ENCODE peak calls at places on chromosomes 4 and X, in six cellular contexts. G, M, R, K, I and Y are unnamed samples.

GRCh38 chr4:142534994-142535393 is 311.1 kb downstream of the INPP4B start:
- DNase-seq in G (peak), M (peak), R (no peak), K (no peak), I (peak), Y (no peak)

GRCh38 chr4:7771056-7771455 is 168.6 kb downstream of the AFAP1 start:
- DNase-seq in G (no peak), M (no peak), R (no peak), K (no peak), I (no peak), Y (no peak)

GRCh38 chrX:88135735-88136134 is 611.3 kb upstream of the CPXCR1 start:
- DNase-seq in G (peak), M (no peak), R (no peak), K (no peak), I (peak), Y (peak)

GRCh38 chrX:115940888-115941332 is 229.6 kb upstream of the AGTR2 start:
- DNase-seq in G (peak), M (peak), R (peak), K (peak), I (peak), Y (peak)

GRCh38 chr4:108058685-108059440 is 69.2 kb downstream of the HADH start:
- DNase-seq in G (peak), M (peak), R (no peak), K (no peak), I (peak), Y (no peak)

GRCh38 chr4:22787753-22788389 is 95.1 kb downstream of the GBA3 start:
- DNase-seq in G (no peak), M (no peak), R (no peak), K (no peak), I (no peak), Y (no peak)

GRCh38 chr4:176065365-176066249 is at the start of gene WDR17:
- DNase-seq in G (peak), M (peak), R (peak), K (peak), I (peak), Y (peak)

GRCh38 chrX:71540801-71541545 is 8.1 kb downstream of the OGT start:
- DNase-seq in G (no peak), M (no peak), R (no peak), K (no peak), I (no peak), Y (no peak)

GRCh38 chr4:132063829-132064228 is 1085.3 kb upstream of the PCDH10 start:
- DNase-seq in G (peak), M (peak), R (no peak), K (no peak), I (no peak), Y (no peak)

GRCh38 chr4:185752881-185753280 is 59.1 kb downstream of the SORBS2 start:
- DNase-seq in G (no peak), M (no peak), R (no peak), K (no peak), I (no peak), Y (no peak)

GRCh38 chrX:11533211-11533651 is 132.5 kb downstream of the ARHGAP6 start:
- DNase-seq in G (peak), M (peak), R (no peak), K (no peak), I (peak), Y (peak)

GRCh38 chr4:24794916-24795665 is at the start of gene SOD3:
- DNase-seq in G (peak), M (peak), R (peak), K (peak), I (peak), Y (peak)

GRCh38 chrX:23902419-23902818 is 5.3 kb downstream of the APOO start:
- DNase-seq in G (peak), M (peak), R (no peak), K (no peak), I (peak), Y (no peak)

GRCh38 chr4:26133840-26134239 is 187.0 kb upstream of the RBPJ start:
- DNase-seq in G (no peak), M (no peak), R (no peak), K (no peak), I (no peak), Y (no peak)

GRCh38 chrX:24081661-24082154 is 27.0 kb downstream of the EIF2S3 start:
- DNase-seq in G (peak), M (peak), R (peak), K (peak), I (peak), Y (peak)

GRCh38 chr4:73420615-73421014 is 15.4 kb upstream of the AFP start:
- DNase-seq in G (no peak), M (no peak), R (no peak), K (no peak), I (no peak), Y (no peak)

GRCh38 chr4:61210186-61210939 is 10.2 kb downstream of the ADGRL3 start:
- DNase-seq in G (peak), M (no peak), R (no peak), K (no peak), I (no peak), Y (peak)

GRCh38 chr4:98556451-98556850 is 102.0 kb downstream of the TSPAN5 start:
- DNase-seq in G (no peak), M (no peak), R (no peak), K (no peak), I (no peak), Y (no peak)

GRCh38 chr4:114383721-114384120 is 214.9 kb upstream of the UGT8 start:
- DNase-seq in G (peak), M (peak), R (no peak), K (no peak), I (no peak), Y (no peak)

GRCh38 chr4:53601251-53601764 is 10.0 kb upstream of the LNX1 start:
- DNase-seq in G (no peak), M (no peak), R (peak), K (peak), I (peak), Y (no peak)

GRCh38 chrX:47483310-47484268 is 567 bp upstream of the ZNF41 start:
- DNase-seq in G (peak), M (peak), R (no peak), K (no peak), I (peak), Y (no peak)

GRCh38 chrX:29547877-29548276 is 667.5 kb upstream of the MAGEB2 start:
- DNase-seq in G (no peak), M (no peak), R (no peak), K (no peak), I (no peak), Y (no peak)

GRCh38 chrX:19752043-19752442 is 135.4 kb downstream of the SH3KBP1 start:
- DNase-seq in G (no peak), M (no peak), R (no peak), K (no peak), I (no peak), Y (no peak)

GRCh38 chrX:19747672-19748610 is 139.5 kb downstream of the SH3KBP1 start:
- DNase-seq in G (no peak), M (no peak), R (no peak), K (no peak), I (no peak), Y (no peak)

GRCh38 chrX:19748898-19749680 is 138.3 kb downstream of the SH3KBP1 start:
- DNase-seq in G (no peak), M (no peak), R (no peak), K (no peak), I (no peak), Y (no peak)

GRCh38 chrX:19751068-19751467 is 136.3 kb downstream of the SH3KBP1 start:
- DNase-seq in G (no peak), M (no peak), R (no peak), K (no peak), I (no peak), Y (no peak)

DNA sequence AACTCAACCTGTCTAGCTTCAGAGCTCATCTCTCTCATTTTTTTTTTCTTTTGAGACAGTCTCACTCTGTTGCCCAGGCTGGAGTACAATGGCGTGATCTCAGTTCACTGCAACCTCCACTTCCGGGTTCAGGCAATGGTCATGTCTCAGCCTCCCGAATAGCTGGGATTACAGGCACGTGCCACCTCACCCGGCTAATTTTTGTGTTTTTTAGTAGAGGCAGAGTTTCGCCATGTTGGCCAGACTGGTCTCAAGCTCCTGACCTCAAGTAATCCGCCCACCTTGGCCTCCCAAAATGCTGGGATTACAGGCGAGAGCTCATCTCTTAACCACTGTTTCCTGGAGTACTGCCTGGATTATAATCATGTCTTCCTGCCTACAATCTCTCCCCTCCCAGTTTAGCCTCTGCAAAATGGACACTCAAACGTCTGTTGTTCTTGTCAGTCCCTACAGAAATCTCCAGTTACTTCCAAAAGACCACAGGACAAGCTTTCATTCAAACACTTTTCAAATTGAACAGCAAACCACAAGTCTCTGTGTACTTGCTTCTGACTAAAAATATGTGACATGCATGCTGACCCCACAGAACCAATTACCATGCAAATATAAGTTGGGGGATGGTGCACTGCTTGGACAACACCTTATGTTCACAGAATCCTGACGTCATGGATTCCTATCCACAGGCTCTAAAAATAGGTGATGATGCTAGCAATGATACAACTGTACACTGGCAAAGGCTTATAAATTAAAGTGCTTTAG is 137.2 kb downstream of the SH3KBP1 start:
- DNase-seq in G (peak), M (no peak), R (no peak), K (no peak), I (no peak), Y (no peak)
- H3K14ac ChIP-seq in G (no peak), M (no peak), R (no peak), K (no peak), I (no peak), Y (no peak)

DNA sequence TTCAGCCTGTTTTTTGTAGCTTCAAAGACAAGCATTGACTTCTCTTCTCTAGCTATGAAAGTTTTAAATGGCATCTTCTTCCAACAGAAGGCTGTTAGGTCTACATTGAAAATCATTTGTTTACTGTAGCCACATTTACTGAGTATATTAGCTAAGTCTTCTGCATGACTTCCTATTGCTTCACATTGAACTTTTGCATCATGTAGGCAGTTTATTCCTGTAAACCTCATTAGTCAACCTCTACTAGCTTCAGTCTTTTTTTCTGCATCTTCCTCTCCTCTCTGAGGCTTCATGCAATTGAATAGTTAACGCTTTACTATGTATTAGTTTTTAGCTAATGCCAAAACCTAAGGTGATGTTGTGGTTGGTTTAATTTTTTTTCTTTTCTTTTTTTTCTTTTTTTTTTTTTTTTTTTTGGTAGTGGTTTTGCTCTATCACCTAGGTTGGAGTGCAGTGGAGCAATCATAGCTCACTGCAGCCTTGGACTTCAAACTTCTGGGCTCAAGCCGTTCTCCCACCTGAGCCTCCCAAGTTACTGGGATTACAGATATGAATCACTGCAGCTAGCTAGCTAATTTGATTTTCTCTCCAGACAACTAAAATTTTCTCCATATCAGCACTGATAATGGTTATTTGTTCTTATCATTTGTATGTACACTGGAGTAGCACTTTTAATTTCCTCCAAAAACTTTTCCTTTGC is 3.4 kb downstream of the UGT2A3 start:
- DNase-seq in G (peak), M (no peak), R (no peak), K (no peak), I (no peak), Y (no peak)
- H3K14ac ChIP-seq in G (no peak), M (no peak), R (no peak), K (no peak), I (no peak), Y (no peak)

GRCh38 chr4:21709761-21710160 is 238.8 kb downstream of the KCNIP4 start:
- DNase-seq in G (no peak), M (no peak), R (no peak), K (no peak), I (no peak), Y (no peak)

GRCh38 chr4:21710212-21710843 is 238.2 kb downstream of the KCNIP4 start:
- DNase-seq in G (no peak), M (no peak), R (no peak), K (no peak), I (no peak), Y (no peak)

GRCh38 chr4:21709031-21709430 is 239.5 kb downstream of the KCNIP4 start:
- DNase-seq in G (no peak), M (no peak), R (no peak), K (no peak), I (no peak), Y (no peak)
- H3K14ac ChIP-seq in G (no peak), M (no peak), R (no peak), K (no peak), I (no peak), Y (no peak)

DNA sequence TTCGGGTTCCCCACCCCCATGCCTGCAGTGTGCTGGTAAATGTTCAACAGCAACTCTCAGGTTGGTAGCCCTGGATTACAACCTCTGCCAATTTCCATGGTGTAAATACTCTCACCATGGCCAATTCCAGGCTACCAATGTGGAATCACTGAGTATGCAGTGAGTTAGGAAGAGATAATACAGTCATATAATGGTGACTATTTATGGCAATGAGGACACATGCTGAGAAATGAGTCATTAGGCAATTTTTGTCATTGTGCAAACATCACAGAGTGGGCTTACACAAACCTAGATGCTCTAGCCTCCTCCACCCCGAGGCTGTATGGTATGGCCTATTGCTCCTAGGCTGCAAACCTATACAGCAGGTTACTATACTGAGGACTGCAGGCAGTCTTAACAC is 4.6 kb upstream of the CLDN24 start:
- DNase-seq in G (peak), M (peak), R (no peak), K (no peak), I (peak), Y (no peak)
- H3K14ac ChIP-seq in G (no peak), M (no peak), R (no peak), K (no peak), I (no peak), Y (no peak)

DNA sequence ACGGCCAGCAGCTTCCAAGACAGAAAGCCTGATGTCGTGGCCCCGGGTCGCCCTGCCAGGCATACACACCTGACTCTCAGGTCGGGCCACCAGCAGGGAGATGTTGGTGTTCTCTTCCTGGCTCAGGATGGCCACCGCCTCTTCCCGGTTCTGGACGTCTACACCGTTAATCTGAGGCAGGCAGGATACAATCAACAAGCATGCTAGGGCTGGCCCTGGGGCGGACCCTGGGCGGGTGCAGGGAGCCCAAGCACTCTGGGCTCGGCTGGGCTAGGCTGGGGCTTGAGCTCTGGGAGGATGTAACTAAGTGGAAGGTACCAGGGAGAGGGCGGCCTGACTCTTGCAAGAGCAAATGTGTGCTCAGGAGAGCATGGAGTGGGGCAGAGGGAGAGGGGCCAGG is 11.0 kb downstream of the SSR4 start:
- DNase-seq in G (no peak), M (no peak), R (no peak), K (no peak), I (no peak), Y (no peak)
- H3K14ac ChIP-seq in G (no peak), M (no peak), R (no peak), K (no peak), I (no peak), Y (no peak)

GRCh38 chr4:181077416-181077815 is 1165.8 kb upstream of the TENM3 start:
- DNase-seq in G (no peak), M (no peak), R (no peak), K (no peak), I (no peak), Y (no peak)
- H3K14ac ChIP-seq in G (no peak), M (no peak), R (no peak), K (no peak), I (no peak), Y (no peak)